ENCODE peak calls at places on chromosomes 4 and X, in ten cellular contexts. L is M059J; G is activated CD8-positive, alpha-beta T cell treated with anti-CD3 and anti-CD28 coated beads, Interleukin-2, amount 10 ng/mL, durations not matched to agents 7 days and 5 days; D is AG10803; P is GM04503; M is neural progenitor cell; Q is stimulated activated CD4-positive, alpha-beta T cell treated with anti-CD3 and anti-CD28 coated beads, Interleukin-15, amount 100 ng/mL, for 24 hours; X is right lobe of liver; T is pancreas; V is HCEC 1CT. Y is an unnamed sample.

GRCh38 chrX:87900320-87900908 is 382.8 kb downstream of the KLHL4 start:
- DNase-seq in T (no peak), Q (peak; percentile 5), L (peak; percentile 56), V (no peak), X (no peak), D (no peak), G (no peak), P (no peak), M (no peak), Y (no peak)

GRCh38 chrX:105190252-105190853 is 30.1 kb downstream of the TEX13A start:
- DNase-seq in T (no peak), P (no peak), M (peak; percentile 10), X (no peak), D (peak; percentile 4), G (peak; percentile 23), Q (peak; percentile 5), V (peak; percentile 3), L (peak; percentile 8), Y (no peak)

GRCh38 chr4:127856485-127857447 is 23.9 kb upstream of the PLK4 start:
- DNase-seq in T (no peak), D (peak; percentile 93), V (peak; percentile 74), X (no peak), Q (no peak), P (peak; percentile 69), G (no peak), M (no peak), L (peak; percentile 93), Y (no peak)

GRCh38 chrX:3712080-3712869 is 1.2 kb downstream of the PRKX start:
- DNase-seq in L (no peak), X (no peak), V (peak; percentile 7), D (peak; percentile 27), P (no peak), G (peak; percentile 24), Q (peak; percentile 12), M (peak; percentile 12), T (no peak), Y (no peak)

GRCh38 chrX:98459669-98460068 is 1576.0 kb downstream of the RPA4 start:
- DNase-seq in P (no peak), D (no peak), Q (no peak), X (no peak), T (no peak), V (no peak), L (no peak), G (no peak), M (no peak), Y (no peak)

GRCh38 chr4:99205104-99205979 is 13.7 kb downstream of the ADH6 start:
- DNase-seq in P (no peak), G (no peak), X (peak; percentile 65), T (no peak), Q (no peak), L (no peak), V (no peak), M (peak; percentile 3), D (peak; percentile 78), Y (no peak)

GRCh38 chr4:55277011-55277410 is 69.0 kb upstream of the SRD5A3 start:
- DNase-seq in T (no peak), L (no peak), M (no peak), Q (no peak), V (no peak), X (no peak), G (no peak), P (no peak), D (no peak), Y (no peak)

GRCh38 chr4:119490335-119490734 is 138.3 kb downstream of the PDE5A start:
- DNase-seq in M (peak; percentile 28), G (no peak), T (no peak), P (no peak), L (peak; percentile 31), Q (no peak), D (peak; percentile 11), V (peak; percentile 15), X (no peak), Y (no peak)

GRCh38 chr4:48139688-48140087 is 5.6 kb upstream of the TXK start:
- DNase-seq in X (peak; percentile 50), D (peak; percentile 43), L (peak; percentile 28), V (no peak), M (no peak), P (no peak), G (no peak), Q (no peak), T (no peak), Y (no peak)

GRCh38 chrX:19046343-19047215 is 62.7 kb upstream of the PHKA2 start:
- DNase-seq in V (peak; percentile 56), L (peak; percentile 67), G (no peak), X (no peak), Q (no peak), P (no peak), M (no peak), D (peak; percentile 4), T (no peak), Y (no peak)

Y was measured in lower lobe of right lung.